ENCODE peak calls at places on chromosomes 7 and 10, in four cellular contexts. T, A, O and G are unnamed samples.

GRCh38 chr7:25739096-25739495 is 412.9 kb upstream of the NFE2L3 start:
- DNase-seq in A (no peak), O (no peak), T (no peak), G (no peak)

GRCh38 chr10:75640803-75641202 is 209.4 kb downstream of the LRMDA start:
- DNase-seq in T (no peak), O (no peak), A (no peak), G (no peak)

GRCh38 chr10:15225511-15225910 is 57.0 kb upstream of the NMT2 start:
- DNase-seq in O (no peak), T (no peak), A (no peak), G (no peak)

GRCh38 chr7:138278601-138279000 is 181.5 kb upstream of the TRIM24 start:
- DNase-seq in A (no peak), T (no peak), O (no peak), G (no peak)

GRCh38 chr7:129525225-129525862 is 23.0 kb downstream of the SMKR1 start:
- DNase-seq in A (no peak), O (no peak), T (no peak), G (no peak)

GRCh38 chr10:52066383-52066782 is 247.7 kb upstream of the DKK1 start:
- DNase-seq in A (no peak), T (peak), O (no peak), G (no peak)

GRCh38 chr7:2232766-2233520 is at the start of gene MAD1L1:
- DNase-seq in O (no peak), T (peak), A (peak), G (no peak)

GRCh38 chr10:82865366-82865765 is 990.4 kb downstream of the NRG3 start:
- DNase-seq in T (peak), O (no peak), A (no peak), G (no peak)

GRCh38 chr10:95832216-95833037 is 75.3 kb upstream of the CC2D2B start:
- DNase-seq in T (no peak), O (no peak), A (no peak), G (peak)

GRCh38 chr7:134500406-134500805 is 27.0 kb upstream of the AKR1B10 start:
- DNase-seq in A (no peak), T (no peak), O (no peak), G (no peak)

GRCh38 chr7:134504660-134505164 is 22.7 kb upstream of the AKR1B10 start:
- DNase-seq in T (no peak), O (no peak), A (no peak), G (no peak)

GRCh38 chr7:134502463-134502862 is 24.9 kb upstream of the AKR1B10 start:
- DNase-seq in O (no peak), A (no peak), T (no peak), G (no peak)

GRCh38 chr7:134500982-134501381 is 26.4 kb upstream of the AKR1B10 start:
- DNase-seq in T (no peak), A (no peak), O (no peak), G (no peak)

GRCh38 chr7:134502972-134503371 is 24.4 kb upstream of the AKR1B10 start:
- DNase-seq in O (no peak), A (no peak), T (no peak), G (no peak)
- TF ChIP-seq TCF12 in O (no peak), A (no peak), T (no peak), G (no peak)

DNA sequence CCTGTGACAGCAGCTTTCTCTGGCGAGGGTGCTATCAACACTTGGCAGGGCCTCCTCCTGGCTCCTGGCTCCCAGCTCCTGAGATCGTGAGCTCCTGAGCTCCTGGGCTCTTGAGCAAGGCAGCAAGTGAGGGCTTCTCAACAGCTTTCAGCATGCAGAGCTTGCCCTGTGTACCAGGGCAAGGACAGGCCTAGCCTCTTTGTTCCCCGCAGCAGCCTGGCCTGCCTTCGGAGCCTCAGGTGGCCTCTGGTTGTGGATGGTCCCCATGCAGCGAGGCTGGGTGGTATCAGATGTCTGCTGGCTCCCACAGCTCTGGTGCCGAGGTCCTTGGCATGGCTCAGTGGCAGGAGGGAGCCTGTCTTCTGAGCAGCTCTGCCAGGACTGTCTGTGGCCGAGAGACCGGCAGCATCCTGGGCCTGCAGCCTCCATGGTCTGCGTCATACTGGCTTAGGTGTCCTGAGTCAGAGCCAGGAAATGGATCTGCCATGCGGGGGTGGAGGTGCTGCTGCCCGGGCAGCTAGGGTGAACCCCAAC is 44.2 kb downstream of the ZMIZ1 start:
- DNase-seq in T (peak), O (no peak), A (no peak), G (no peak)
- TF ChIP-seq RFX5 in T (no peak), O (no peak), A (no peak), G (no peak)

GRCh38 chr10:77807706-77808105 is 118.8 kb downstream of the DLG5 start:
- DNase-seq in A (no peak), O (no peak), T (no peak), G (no peak)
- TF ChIP-seq TCF12 in A (no peak), O (no peak), T (no peak), G (no peak)

GRCh38 chr7:45239486-45239885 is 81.9 kb downstream of the RAMP3 start:
- DNase-seq in O (no peak), T (no peak), A (no peak), G (no peak)
- TF ChIP-seq RFX5 in O (no peak), T (no peak), A (no peak), G (no peak)